ENCODE peak calls at places on chromosomes 12 and 14, in nine cellular contexts. X is aorta; Q is naive thymus-derived CD4-positive, alpha-beta T cell; Y is CD4-positive, CD25-positive, alpha-beta regulatory T cell; J is colonic mucosa; L is cardiac muscle cell; O is thoracic aorta; B is adrenal gland; G is neuronal stem cell. H is an unnamed sample.
A peak's percentile ranks its signal among the peaks of the same experiment; 100 is the strongest.

GRCh38 chr12:52539024-52539820 is 13.7 kb downstream of the KRT71 start:
- DNase-seq in L (peak; percentile 46), X (peak; percentile 55), O (no peak), Q (no peak), B (no peak), G (no peak), Y (no peak), J (no peak), H (no peak)

GRCh38 chr12:53502983-53503728 is 2.1 kb downstream of the TARBP2 start:
- DNase-seq in Q (no peak), B (no peak), G (no peak), J (no peak), O (no peak), X (peak; percentile 42), Y (no peak), L (no peak), H (no peak)

GRCh38 chr12:70353780-70354640 is 12.1 kb upstream of the KCNMB4 start:
- DNase-seq in Y (no peak), Q (no peak), J (no peak), O (no peak), B (no peak), L (no peak), X (no peak), G (no peak), H (no peak)

GRCh38 chr14:29724991-29725390 is 202.7 kb downstream of the PRKD1 start:
- DNase-seq in G (peak; percentile 36), Q (no peak), B (peak; percentile 53), L (peak; percentile 70), X (no peak), O (no peak), Y (no peak), J (no peak), H (no peak)

GRCh38 chr14:59244581-59244980 is 56.1 kb downstream of the DAAM1 start:
- DNase-seq in B (no peak), Q (no peak), X (no peak), L (no peak), Y (no peak), O (no peak), G (no peak), J (peak; percentile 30), H (no peak)

GRCh38 chr12:20423557-20423956 is 55.2 kb downstream of the PDE3A start:
- DNase-seq in G (no peak), O (no peak), Q (no peak), L (no peak), X (no peak), Y (no peak), B (no peak), J (no peak), H (no peak)

GRCh38 chr12:97277030-97277429 is 185.6 kb upstream of the RMST start:
- DNase-seq in Q (no peak), O (no peak), G (no peak), B (no peak), J (no peak), X (no peak), L (no peak), Y (no peak), H (no peak)

GRCh38 chr12:46492471-46493351 is 120.1 kb upstream of the SLC38A2 start:
- DNase-seq in Y (no peak), J (no peak), B (no peak), O (no peak), X (no peak), G (no peak), L (peak; percentile 88), Q (no peak), H (no peak)

GRCh38 chr14:86575141-86575540 is 1045.2 kb downstream of the FLRT2 start:
- DNase-seq in B (no peak), X (no peak), J (no peak), Q (no peak), G (no peak), O (no peak), L (peak; percentile 2), Y (no peak), H (no peak)

GRCh38 chr12:57888407-57889157 is 42.1 kb upstream of the CTDSP2 start:
- DNase-seq in J (peak; percentile 84), O (peak; percentile 57), G (no peak), B (peak; percentile 55), Q (no peak), L (peak; percentile 67), Y (no peak), X (peak; percentile 80), H (no peak)

GRCh38 chr14:58833634-58834378 is 196.0 kb downstream of the DACT1 start:
- DNase-seq in B (no peak), Q (no peak), X (no peak), J (no peak), L (no peak), Y (no peak), O (no peak), G (no peak), H (no peak)

GRCh38 chr12:124699878-124700277 is 132.5 kb upstream of the NCOR2 start:
- DNase-seq in X (no peak), L (no peak), Y (no peak), Q (no peak), G (no peak), J (no peak), B (no peak), O (no peak), H (no peak)

GRCh38 chr12:124698211-124698997 is 131.0 kb upstream of the NCOR2 start:
- DNase-seq in Q (no peak), G (no peak), O (no peak), L (peak; percentile 92), J (no peak), X (no peak), B (no peak), Y (no peak), H (no peak)

GRCh38 chr12:124700810-124701594 is 133.6 kb upstream of the NCOR2 start:
- DNase-seq in X (peak; percentile 83), L (peak; percentile 80), O (no peak), J (no peak), Y (no peak), G (no peak), Q (no peak), B (peak; percentile 57), H (no peak)

GRCh38 chr12:124696689-124697476 is 129.5 kb upstream of the NCOR2 start:
- DNase-seq in O (no peak), B (no peak), Y (no peak), J (no peak), Q (no peak), X (no peak), L (peak; percentile 21), G (no peak), H (no peak)

DNA sequence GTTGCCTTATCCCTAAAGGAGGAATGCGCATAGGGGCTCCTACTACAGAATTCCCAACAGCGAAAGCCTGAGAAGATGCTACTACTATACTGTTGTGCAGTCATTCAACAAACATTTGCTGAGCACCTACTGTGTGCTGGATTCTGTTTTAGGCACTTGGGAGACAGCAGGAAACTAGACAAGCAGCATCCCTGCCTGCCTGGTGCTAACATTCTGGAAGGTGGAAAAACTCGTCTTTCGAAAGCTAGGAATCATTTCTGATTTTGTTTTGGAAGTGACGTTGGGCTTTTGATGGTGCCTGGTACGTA is 131.5 kb upstream of the NCOR2 start:
- DNase-seq in J (no peak), X (no peak), Q (no peak), L (no peak), G (no peak), Y (no peak), O (no peak), B (no peak), H (no peak)
- H3K27ac ChIP-seq in J (no peak overlapping the region), X (peak overlapping the region; percentile 87), Q (no peak overlapping the region), L (no peak overlapping the region), G (no peak overlapping the region), Y (no peak overlapping the region), O (peak overlapping the region; percentile 82), B (peak overlapping the region; percentile 68), H (peak overlapping the region; percentile 83)

GRCh38 chr14:73961192-73961591 is 11.1 kb downstream of the COQ6 start:
- DNase-seq in Q (no peak), G (no peak), J (no peak), L (no peak), B (no peak), Y (no peak), O (no peak), X (no peak), H (no peak)

GRCh38 chr14:73965206-73965605 is 15.1 kb downstream of the COQ6 start:
- DNase-seq in X (no peak), B (no peak), O (no peak), J (no peak), L (no peak), Q (no peak), G (no peak), Y (no peak), H (no peak)
- H3K36me3 ChIP-seq in X (peaks cover 7% of the 10 kb centered on the region), B (peaks cover 58% of the 10 kb centered on the region), O (peaks cover 35% of the 10 kb centered on the region), J (peaks cover 25% of the 10 kb centered on the region), L (peaks cover 45% of the 10 kb centered on the region), Q (peaks cover 42% of the 10 kb centered on the region), G (peaks cover 23% of the 10 kb centered on the region), Y (peaks cover 39% of the 10 kb centered on the region), H (peaks cover 97% of the 10 kb centered on the region)

DNA sequence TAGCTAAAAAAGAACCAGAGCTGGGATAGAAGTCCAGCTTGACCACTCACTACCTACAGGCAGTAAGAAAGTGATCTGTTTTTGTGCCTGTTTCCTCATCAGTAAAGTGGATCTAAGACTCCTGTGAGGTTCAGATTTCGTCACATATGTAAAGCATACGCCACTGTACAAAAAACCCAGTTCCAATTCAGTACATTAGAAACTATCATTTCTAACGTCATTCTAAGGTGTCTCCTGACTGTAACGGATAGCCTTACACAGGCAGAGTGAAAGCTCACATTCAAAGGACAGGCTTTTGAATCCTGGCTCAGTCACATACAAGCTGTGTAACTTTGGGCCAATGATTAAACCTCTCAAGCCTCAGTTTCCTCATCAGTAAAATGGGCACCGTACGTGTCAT is 3.5 kb downstream of the SLC15A4 start:
- DNase-seq in J (no peak), L (no peak), Q (no peak), X (no peak), O (no peak), B (no peak), Y (no peak), G (no peak), H (no peak)
- H3K4me1 ChIP-seq in J (peaks cover 6% of the 10 kb centered on the region), L (peaks cover 14% of the 10 kb centered on the region), Q (peaks cover 21% of the 10 kb centered on the region), X (peaks cover 6% of the 10 kb centered on the region), O (peaks cover 87% of the 10 kb centered on the region), B (peaks cover 53% of the 10 kb centered on the region), Y (peaks cover 29% of the 10 kb centered on the region), G (peaks cover 5% of the 10 kb centered on the region), H (peaks cover 84% of the 10 kb centered on the region)

GRCh38 chr12:24307716-24308335 is 358.4 kb upstream of the SOX5 start:
- DNase-seq in X (no peak), L (no peak), B (no peak), J (no peak), Q (no peak), G (no peak), O (no peak), Y (no peak), H (no peak)
- H3K27ac ChIP-seq in X (no peak overlapping the region), L (peak overlapping the region; percentile 38), B (no peak overlapping the region), J (no peak overlapping the region), Q (no peak overlapping the region), G (no peak overlapping the region), O (no peak overlapping the region), Y (no peak overlapping the region), H (no peak overlapping the region)

DNA sequence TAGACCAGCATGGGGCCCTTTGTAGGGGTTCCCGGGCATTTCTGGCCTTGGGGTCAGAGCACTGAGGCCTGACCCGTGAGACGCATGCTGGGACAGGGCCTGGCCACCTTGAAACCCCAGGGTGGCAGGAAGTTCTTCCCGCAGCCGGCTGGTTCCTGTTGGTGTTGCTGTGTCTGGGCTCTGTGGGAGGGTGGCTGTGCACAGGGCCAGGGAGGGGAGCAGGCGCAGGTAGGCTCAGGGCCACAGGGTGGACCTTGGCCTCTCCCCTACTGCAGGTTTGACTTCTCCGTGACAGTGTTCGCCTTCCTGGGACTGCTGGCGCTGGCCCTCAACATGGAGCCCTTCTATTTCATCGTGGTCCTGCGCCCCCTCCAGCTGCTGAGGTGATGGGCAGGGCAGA is 48.2 kb downstream of the SLC8B1 start:
- DNase-seq in Y (no peak), Q (no peak), O (no peak), J (no peak), G (no peak), L (no peak), B (no peak), X (no peak), H (no peak)
- H3K36me3 ChIP-seq in Y (peaks cover 22% of the 10 kb centered on the region), Q (peaks cover 86% of the 10 kb centered on the region), O (peaks cover 81% of the 10 kb centered on the region), J (peaks cover 18% of the 10 kb centered on the region), G (peaks cover 1% of the 10 kb centered on the region), L (no peaks in the 10 kb centered on the region), B (peaks cover 92% of the 10 kb centered on the region), X (no peaks in the 10 kb centered on the region), H (no peaks in the 10 kb centered on the region)